ENCODE peak calls at places on chromosomes 11 and 22, in six cellular contexts. Y, G, P, B, A and V are unnamed samples. For H3K36me3, the result is how much of the 10 kb centered on the place peaks cover.

GRCh38 chr11:287821-288327 is 1.1 kb upstream of the PGGHG start:
- DNase-seq in Y (peak), A (no peak), G (peak), P (no peak), B (no peak), V (peak)

GRCh38 chr11:46682773-46683752 is 17.4 kb downstream of the ARHGAP1 start:
- DNase-seq in G (peak), P (no peak), A (no peak), Y (no peak), B (no peak), V (no peak)

GRCh38 chr11:64092119-64092760 is 56.5 kb downstream of the FLRT1 start:
- DNase-seq in Y (no peak), P (no peak), G (peak), A (no peak), B (no peak), V (no peak)

GRCh38 chr11:36257351-36257750 is 31.9 kb downstream of the COMMD9 start:
- DNase-seq in Y (no peak), G (no peak), P (no peak), A (no peak), B (no peak), V (no peak)

GRCh38 chr11:1054143-1055108 is 17.9 kb upstream of the MUC6 start:
- DNase-seq in Y (no peak), P (no peak), G (peak), B (no peak), A (no peak), V (no peak)

GRCh38 chr11:44913502-44913901 is 37.2 kb downstream of the TP53I11 start:
- DNase-seq in A (no peak), Y (no peak), G (no peak), B (no peak), P (no peak), V (no peak)

GRCh38 chr11:94128171-94128745 is 383 bp upstream of the PANX1 start:
- DNase-seq in B (no peak), Y (no peak), A (no peak), P (no peak), G (peak), V (peak)

GRCh38 chr11:81772161-81772560 is 961.5 kb downstream of the FAM181B start:
- DNase-seq in P (peak), B (no peak), G (no peak), Y (no peak), A (no peak), V (no peak)

GRCh38 chr22:42207918-42208317 is 62.5 kb downstream of the TCF20 start:
- DNase-seq in P (no peak), G (no peak), A (no peak), B (no peak), Y (no peak), V (no peak)

GRCh38 chr11:1852271-1852877 is 510 bp upstream of the LSP1 start:
- DNase-seq in Y (no peak), B (no peak), P (no peak), A (no peak), G (no peak), V (no peak)

GRCh38 chr11:5125221-5125620 is 12.9 kb downstream of the OR52A5 start:
- DNase-seq in B (no peak), P (no peak), Y (no peak), G (no peak), A (no peak), V (no peak)

GRCh38 chr11:14065153-14065552 is 102.6 kb downstream of the SPON1 start:
- DNase-seq in B (no peak), Y (no peak), A (no peak), G (no peak), P (no peak), V (no peak)

GRCh38 chr11:86717817-86718501 is 45.5 kb upstream of the ME3 start:
- DNase-seq in P (peak), B (no peak), G (no peak), Y (no peak), A (no peak), V (no peak)

GRCh38 chr11:57320719-57321387 is 3.9 kb downstream of the TNKS1BP1 start:
- DNase-seq in P (peak), G (no peak), B (no peak), A (no peak), Y (no peak), V (peak)

GRCh38 chr11:106986261-106986660 is 32.0 kb downstream of the GUCY1A2 start:
- DNase-seq in P (peak), Y (peak), B (no peak), A (no peak), G (no peak), V (no peak)

GRCh38 chr11:11022126-11022730 is 164.4 kb upstream of the ZBED5 start:
- DNase-seq in P (peak), G (no peak), B (no peak), A (no peak), Y (no peak), V (no peak)

GRCh38 chr11:36818410-36818809 is 220.4 kb upstream of the RAG2 start:
- DNase-seq in A (no peak), P (no peak), G (no peak), Y (no peak), B (no peak), V (no peak)

GRCh38 chr11:5339771-5340322 is 3.5 kb downstream of the OR51B5 start:
- DNase-seq in G (no peak), A (no peak), P (no peak), Y (no peak), B (no peak), V (no peak)

GRCh38 chr11:117825538-117826359 is 1.2 kb upstream of the FXYD2 start:
- DNase-seq in B (no peak), G (no peak), P (no peak), A (no peak), Y (no peak), V (no peak)

GRCh38 chr11:47409440-47410403 is 1.3 kb downstream of the SLC39A13 start:
- DNase-seq in B (no peak), G (no peak), Y (no peak), P (no peak), A (no peak), V (no peak)

GRCh38 chr11:9143726-9144125 is 52.3 kb upstream of the SCUBE2 start:
- DNase-seq in G (no peak), B (no peak), Y (no peak), P (no peak), A (no peak), V (no peak)

GRCh38 chr11:102807921-102808320 is 10.0 kb upstream of the MMP1 start:
- DNase-seq in Y (no peak), P (peak), B (no peak), A (no peak), G (peak), V (no peak)

GRCh38 chr22:30892286-30892685 is 76.3 kb downstream of the MORC2 start:
- DNase-seq in P (no peak), A (no peak), Y (no peak), G (no peak), B (no peak), V (no peak)

GRCh38 chr22:23035557-23036277 is 34.6 kb upstream of the GNAZ start:
- DNase-seq in A (no peak), G (no peak), B (no peak), P (no peak), Y (no peak), V (no peak)

GRCh38 chr11:67465190-67465522 is 3.9 kb downstream of the TMEM134 start:
- DNase-seq in B (no peak), G (no peak), Y (no peak), A (no peak), P (peak), V (no peak)

GRCh38 chr22:43570531-43571144 is 158.8 kb downstream of the MPPED1 start:
- DNase-seq in P (no peak), A (no peak), G (no peak), B (no peak), Y (no peak), V (no peak)

GRCh38 chr22:49308300-49308699 is 519.4 kb downstream of the BRD1 start:
- DNase-seq in B (no peak), Y (no peak), P (no peak), A (no peak), G (no peak), V (no peak)

GRCh38 chr22:20762233-20762796 is 11.6 kb upstream of the SERPIND1 start:
- DNase-seq in Y (no peak), G (no peak), B (no peak), A (no peak), P (no peak), V (no peak)

GRCh38 chr22:20761536-20761935 is 12.4 kb upstream of the SERPIND1 start:
- DNase-seq in B (no peak), A (no peak), G (no peak), P (no peak), Y (no peak), V (no peak)

GRCh38 chr22:20756846-20757245 is 17.1 kb upstream of the SERPIND1 start:
- DNase-seq in G (no peak), P (no peak), A (no peak), Y (no peak), B (no peak), V (no peak)

GRCh38 chr22:20760084-20760483 is 13.8 kb upstream of the SERPIND1 start:
- DNase-seq in G (no peak), P (no peak), A (no peak), Y (no peak), B (no peak), V (no peak)

DNA sequence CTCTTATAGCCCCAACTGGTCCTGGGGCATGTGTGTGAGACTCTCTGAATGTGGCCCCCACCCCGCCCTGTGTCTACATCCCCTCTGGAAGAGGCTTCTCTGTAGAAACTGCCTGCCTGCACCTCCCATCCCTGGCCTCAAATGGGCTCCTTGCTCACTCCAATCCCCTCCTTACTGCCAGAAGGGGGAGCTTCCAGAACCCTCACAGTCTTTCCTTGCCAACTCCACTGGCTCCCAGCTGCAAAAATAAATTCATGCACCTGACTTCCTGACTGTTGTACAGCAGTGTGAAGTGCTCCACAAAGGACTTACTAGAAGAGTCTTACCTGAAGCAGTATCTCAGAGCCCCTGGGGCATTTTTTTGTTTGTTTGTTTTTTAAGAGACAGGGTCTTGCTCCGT is 15.2 kb upstream of the SERPIND1 start:
- DNase-seq in Y (no peak), A (no peak), B (no peak), P (no peak), G (no peak), V (no peak)
- H3K36me3 ChIP-seq in Y (half or more), A (under half), B (under half), P (under half), G (half or more), V (under half)

GRCh38 chr11:12643029-12643428 is 31.2 kb upstream of the TEAD1 start:
- DNase-seq in G (no peak), A (no peak), Y (no peak), B (no peak), P (no peak), V (no peak)

GRCh38 chr11:12640355-12640754 is 33.9 kb upstream of the TEAD1 start:
- DNase-seq in P (no peak), G (no peak), A (no peak), Y (no peak), B (no peak), V (no peak)

GRCh38 chr11:12639388-12639787 is 34.8 kb upstream of the TEAD1 start:
- DNase-seq in P (no peak), B (no peak), Y (no peak), A (no peak), G (no peak), V (no peak)

GRCh38 chr11:12640926-12641849 is 33.0 kb upstream of the TEAD1 start:
- DNase-seq in G (no peak), A (no peak), Y (no peak), B (no peak), P (no peak), V (no peak)

DNA sequence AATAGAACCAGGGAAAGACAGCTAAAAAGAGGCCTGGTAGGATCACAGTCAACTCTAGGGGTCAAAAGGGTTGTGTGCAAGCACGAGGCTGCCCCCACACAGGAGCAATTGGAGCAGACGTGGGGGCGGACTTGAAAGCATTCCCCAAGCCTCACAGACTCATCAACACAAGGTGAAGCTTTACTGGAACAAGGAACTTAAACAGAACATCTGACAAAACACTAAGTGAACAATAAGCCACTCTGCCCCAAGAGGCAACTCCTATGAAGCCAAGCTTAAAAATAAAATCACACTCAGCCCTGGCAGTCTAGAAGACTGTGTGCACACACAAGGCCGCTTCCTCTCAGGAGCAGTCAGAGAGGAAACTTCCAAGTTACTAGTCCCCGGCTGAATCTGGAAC is 32.2 kb upstream of the TEAD1 start:
- DNase-seq in P (peak), B (no peak), Y (no peak), A (no peak), G (no peak), V (no peak)
- H3K36me3 ChIP-seq in P (under half), B (under half), Y (under half), A (under half), G (under half), V (under half)

GRCh38 chr22:17907731-17908051 is 116.7 kb downstream of the MICAL3 start:
- DNase-seq in G (no peak), P (no peak), B (no peak), Y (no peak), A (no peak), V (no peak)
- H3K36me3 ChIP-seq in G (under half), P (under half), B (under half), Y (under half), A (under half), V (under half)

DNA sequence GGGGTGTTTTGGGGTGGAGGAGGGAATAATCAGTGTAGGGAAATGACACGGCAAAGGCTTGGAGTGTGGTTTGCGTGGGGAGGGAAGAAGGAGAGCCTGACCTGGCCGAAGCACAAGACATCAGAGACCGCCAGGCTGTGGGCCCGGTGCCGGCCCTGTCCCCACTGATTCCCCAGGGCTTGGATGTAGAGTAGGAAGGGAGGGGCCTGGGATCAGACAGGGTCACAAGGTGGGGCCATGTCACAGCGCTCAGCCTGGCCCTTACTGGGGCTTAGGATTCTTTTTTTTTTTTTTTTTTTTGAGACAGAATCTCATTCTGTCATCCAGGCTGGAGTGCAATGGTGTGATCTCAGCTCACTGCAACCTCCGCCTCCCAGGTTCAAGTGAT is 9.8 kb downstream of the PICK1 start:
- DNase-seq in P (no peak), G (no peak), Y (no peak), A (no peak), B (no peak), V (no peak)
- H3K36me3 ChIP-seq in P (under half), G (half or more), Y (under half), A (half or more), B (under half), V (half or more)

DNA sequence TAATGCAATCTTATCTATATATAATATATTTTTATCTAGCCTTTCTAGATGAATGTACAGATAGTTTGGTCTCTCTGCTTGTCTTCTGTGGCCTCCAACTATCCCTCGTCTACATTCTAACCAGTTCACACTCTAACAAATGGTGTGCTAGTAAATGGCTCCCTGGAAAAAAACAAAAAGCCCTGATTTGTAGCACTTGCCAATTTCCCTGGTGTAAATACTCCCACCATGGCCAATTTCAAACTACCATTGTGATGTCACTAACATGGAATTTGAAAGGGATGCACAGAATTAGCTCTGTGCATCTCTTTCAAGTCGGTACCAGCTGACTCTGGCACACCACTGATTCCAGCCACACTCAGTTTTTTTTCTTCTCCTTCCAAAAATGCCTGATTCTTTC is 154.6 kb downstream of the MYO18B start:
- DNase-seq in Y (no peak), B (no peak), P (no peak), A (no peak), G (no peak), V (no peak)
- H3K36me3 ChIP-seq in Y (under half), B (under half), P (under half), A (under half), G (under half), V (under half)

GRCh38 chr11:128764617-128765095 is 70.8 kb downstream of the FLI1 start:
- DNase-seq in P (no peak), Y (no peak), A (peak), G (peak), B (no peak), V (peak)
- H3K36me3 ChIP-seq in P (under half), Y (under half), A (under half), G (half or more), B (under half), V (under half)

GRCh38 chr22:45647532-45648225 is 24.0 kb upstream of the ATXN10 start:
- DNase-seq in G (no peak), A (no peak), B (no peak), P (no peak), Y (no peak), V (peak)

GRCh38 chr22:45649809-45650208 is 21.8 kb upstream of the ATXN10 start:
- DNase-seq in Y (no peak), G (no peak), B (no peak), P (no peak), A (no peak), V (no peak)

GRCh38 chr22:45645526-45646414 is 25.9 kb upstream of the ATXN10 start:
- DNase-seq in Y (peak), A (peak), P (peak), G (peak), B (no peak), V (peak)

GRCh38 chr22:45645150-45645525 is 26.5 kb upstream of the ATXN10 start:
- DNase-seq in A (no peak), P (no peak), B (no peak), Y (no peak), G (no peak), V (peak)

GRCh38 chr22:45648320-45649070 is 23.1 kb upstream of the ATXN10 start:
- DNase-seq in Y (no peak), P (no peak), A (no peak), G (no peak), B (no peak), V (no peak)
- H3K36me3 ChIP-seq in Y (under half), P (under half), A (under half), G (under half), B (under half), V (under half)

GRCh38 chr22:40922484-40923303 is 28.5 kb upstream of the RBX1 start:
- DNase-seq in G (no peak), A (no peak), P (peak), Y (no peak), B (no peak), V (no peak)
- H3K36me3 ChIP-seq in G (half or more), A (under half), P (under half), Y (under half), B (under half), V (under half)

GRCh38 chr22:50436134-50436830 is 38.6 kb downstream of the SBF1 start:
- DNase-seq in G (peak), B (no peak), Y (no peak), P (no peak), A (no peak), V (no peak)
- H3K36me3 ChIP-seq in G (half or more), B (half or more), Y (half or more), P (under half), A (half or more), V (half or more)

GRCh38 chr11:77734890-77735289 is 85.6 kb downstream of the RSF1 start:
- DNase-seq in Y (no peak), G (no peak), B (no peak), P (no peak), A (no peak), V (no peak)
- H3K36me3 ChIP-seq in Y (under half), G (under half), B (under half), P (under half), A (under half), V (under half)